ENCODE peak calls at places on chromosomes 6 and 20, in five cellular contexts. W, D, E, V and N are unnamed samples.

GRCh38 chr6:135932651-135933050 is 81.2 kb downstream of the PDE7B start:
- DNase-seq in W (peak; percentile 33), D (no peak), E (no peak), V (no peak), N (no peak)

GRCh38 chr20:37390891-37391525 is 45.1 kb downstream of the SRC start:
- DNase-seq in W (no peak), D (no peak), E (no peak), V (no peak), N (no peak)

GRCh38 chr6:136309729-136310311 is 20.2 kb upstream of the BCLAF1 start:
- DNase-seq in W (no peak), D (no peak), E (no peak), V (no peak), N (no peak)

GRCh38 chr6:39420300-39421265 is 98.1 kb upstream of the KCNK16 start:
- DNase-seq in W (no peak), D (no peak), E (no peak), V (peak; percentile 26), N (no peak)

GRCh38 chr6:7392402-7392801 is 2.8 kb downstream of the RIOK1 start:
- DNase-seq in W (no peak), D (no peak), E (no peak), V (peak; percentile 4), N (no peak)

GRCh38 chr20:24001901-24002405 is 13.4 kb upstream of the GGTLC1 start:
- DNase-seq in W (no peak), D (no peak), E (no peak), V (no peak), N (no peak)

GRCh38 chr20:7971536-7972285 is 31.5 kb upstream of the HAO1 start:
- DNase-seq in W (no peak), D (no peak), E (no peak), V (no peak), N (no peak)

GRCh38 chr20:3173582-3174441 is 463 bp upstream of the LZTS3 start:
- DNase-seq in W (peak; percentile 86), D (peak; percentile 82), E (peak; percentile 71), V (peak; percentile 80), N (peak; percentile 86)

GRCh38 chr6:39426057-39426592 is 103.6 kb upstream of the KCNK16 start:
- DNase-seq in W (no peak), D (no peak), E (no peak), V (peak; percentile 91), N (no peak)

GRCh38 chr6:43263314-43264178 is 20.3 kb downstream of the TTBK1 start:
- DNase-seq in W (peak; percentile 85), D (peak; percentile 62), E (peak; percentile 41), V (peak; percentile 79), N (peak; percentile 58)

GRCh38 chr6:47405273-47405672 is 72.3 kb upstream of the CD2AP start:
- DNase-seq in W (no peak), D (no peak), E (no peak), V (no peak), N (no peak)

GRCh38 chr6:43262000-43262779 is 18.9 kb downstream of the TTBK1 start:
- DNase-seq in W (no peak), D (no peak), E (no peak), V (no peak), N (no peak)

GRCh38 chr20:32681175-32682084 is 7.7 kb upstream of the C20orf203 start:
- DNase-seq in W (peak; percentile 90), D (no peak), E (peak; percentile 21), V (peak; percentile 6), N (no peak)

GRCh38 chr6:122839477-122839876 is 50.4 kb downstream of the SMPDL3A start:
- DNase-seq in W (peak; percentile 50), D (peak; percentile 52), E (peak; percentile 58), V (peak; percentile 71), N (peak; percentile 13)

GRCh38 chr20:42949865-42950264 is 239.8 kb downstream of the PTPRT start:
- DNase-seq in W (no peak), D (no peak), E (no peak), V (no peak), N (no peak)

GRCh38 chr6:43375693-43376092 is 6.2 kb upstream of the ZNF318 start:
- DNase-seq in W (no peak), D (no peak), E (no peak), V (no peak), N (no peak)